ENCODE peak calls at places on chromosome 2, in nine cellular contexts. One of them, this sample, is unnamed.

GRCh38 chr2:30223413-30223874 is 7.9 kb upstream of the LBH start:
- DNase-seq in stimulated activated CD4-positive, alpha-beta T cell treated with anti-CD3 and anti-CD28 coated beads, Interleukin-1b, Interleukin-23, amount 100 ng/mL, for 24 hours: no peak
- DNase-seq in GM12892: no peak
- DNase-seq in stimulated activated CD8-positive, alpha-beta memory T cell treated with anti-CD3 and anti-CD28 coated beads, Interleukin-12 subunit alpha, Interleukin-12 subunit beta, amount 100 ng/mL, for 4 hours: no peak
- DNase-seq in neural progenitor cell: no peak
- DNase-seq in AG20443: no peak
- DNase-seq in HuH-7: no peak
- DNase-seq in lung: no peak
- DNase-seq in renal cortical epithelial cell: no peak
- DNase-seq in this sample: no peak

GRCh38 chr2:110858135-110858737 is 125.9 kb downstream of the ACOXL start:
- DNase-seq in neural progenitor cell: no peak
- DNase-seq in stimulated activated CD8-positive, alpha-beta memory T cell treated with anti-CD3 and anti-CD28 coated beads, Interleukin-12 subunit alpha, Interleukin-12 subunit beta, amount 100 ng/mL, for 4 hours: peak
- DNase-seq in stimulated activated CD4-positive, alpha-beta T cell treated with anti-CD3 and anti-CD28 coated beads, Interleukin-1b, Interleukin-23, amount 100 ng/mL, for 24 hours: no peak
- DNase-seq in AG20443: no peak
- DNase-seq in GM12892: peak
- DNase-seq in renal cortical epithelial cell: no peak
- DNase-seq in lung: no peak
- DNase-seq in HuH-7: no peak
- DNase-seq in this sample: peak

GRCh38 chr2:38380397-38381130 is 3.5 kb upstream of the ATL2 start:
- DNase-seq in lung: no peak
- DNase-seq in stimulated activated CD8-positive, alpha-beta memory T cell treated with anti-CD3 and anti-CD28 coated beads, Interleukin-12 subunit alpha, Interleukin-12 subunit beta, amount 100 ng/mL, for 4 hours: no peak
- DNase-seq in stimulated activated CD4-positive, alpha-beta T cell treated with anti-CD3 and anti-CD28 coated beads, Interleukin-1b, Interleukin-23, amount 100 ng/mL, for 24 hours: no peak
- DNase-seq in neural progenitor cell: no peak
- DNase-seq in AG20443: no peak
- DNase-seq in HuH-7: no peak
- DNase-seq in renal cortical epithelial cell: no peak
- DNase-seq in GM12892: no peak
- DNase-seq in this sample: peak

GRCh38 chr2:108929896-108930425 is 59.1 kb downstream of the EDAR start:
- DNase-seq in stimulated activated CD8-positive, alpha-beta memory T cell treated with anti-CD3 and anti-CD28 coated beads, Interleukin-12 subunit alpha, Interleukin-12 subunit beta, amount 100 ng/mL, for 4 hours: no peak
- DNase-seq in stimulated activated CD4-positive, alpha-beta T cell treated with anti-CD3 and anti-CD28 coated beads, Interleukin-1b, Interleukin-23, amount 100 ng/mL, for 24 hours: no peak
- DNase-seq in GM12892: no peak
- DNase-seq in lung: no peak
- DNase-seq in renal cortical epithelial cell: no peak
- DNase-seq in neural progenitor cell: no peak
- DNase-seq in HuH-7: no peak
- DNase-seq in AG20443: no peak
- DNase-seq in this sample: no peak

GRCh38 chr2:160952462-160952861 is 207.8 kb upstream of the TANK start:
- DNase-seq in stimulated activated CD8-positive, alpha-beta memory T cell treated with anti-CD3 and anti-CD28 coated beads, Interleukin-12 subunit alpha, Interleukin-12 subunit beta, amount 100 ng/mL, for 4 hours: no peak
- DNase-seq in GM12892: no peak
- DNase-seq in neural progenitor cell: peak
- DNase-seq in renal cortical epithelial cell: no peak
- DNase-seq in stimulated activated CD4-positive, alpha-beta T cell treated with anti-CD3 and anti-CD28 coated beads, Interleukin-1b, Interleukin-23, amount 100 ng/mL, for 24 hours: no peak
- DNase-seq in lung: peak
- DNase-seq in HuH-7: no peak
- DNase-seq in AG20443: peak
- DNase-seq in this sample: peak

GRCh38 chr2:120624056-120624737 is 111.5 kb upstream of the GLI2 start:
- DNase-seq in AG20443: no peak
- DNase-seq in stimulated activated CD4-positive, alpha-beta T cell treated with anti-CD3 and anti-CD28 coated beads, Interleukin-1b, Interleukin-23, amount 100 ng/mL, for 24 hours: no peak
- DNase-seq in lung: no peak
- DNase-seq in neural progenitor cell: no peak
- DNase-seq in renal cortical epithelial cell: no peak
- DNase-seq in GM12892: no peak
- DNase-seq in HuH-7: no peak
- DNase-seq in stimulated activated CD8-positive, alpha-beta memory T cell treated with anti-CD3 and anti-CD28 coated beads, Interleukin-12 subunit alpha, Interleukin-12 subunit beta, amount 100 ng/mL, for 4 hours: no peak
- DNase-seq in this sample: no peak

GRCh38 chr2:109175350-109175678 is 46.3 kb downstream of the SH3RF3 start:
- DNase-seq in HuH-7: no peak
- DNase-seq in stimulated activated CD8-positive, alpha-beta memory T cell treated with anti-CD3 and anti-CD28 coated beads, Interleukin-12 subunit alpha, Interleukin-12 subunit beta, amount 100 ng/mL, for 4 hours: no peak
- DNase-seq in stimulated activated CD4-positive, alpha-beta T cell treated with anti-CD3 and anti-CD28 coated beads, Interleukin-1b, Interleukin-23, amount 100 ng/mL, for 24 hours: no peak
- DNase-seq in lung: no peak
- DNase-seq in neural progenitor cell: no peak
- DNase-seq in GM12892: no peak
- DNase-seq in renal cortical epithelial cell: no peak
- DNase-seq in AG20443: no peak
- DNase-seq in this sample: no peak

GRCh38 chr2:40823465-40823864 is 371.6 kb upstream of the SLC8A1 start:
- DNase-seq in HuH-7: no peak
- DNase-seq in renal cortical epithelial cell: no peak
- DNase-seq in lung: no peak
- DNase-seq in AG20443: no peak
- DNase-seq in GM12892: no peak
- DNase-seq in stimulated activated CD8-positive, alpha-beta memory T cell treated with anti-CD3 and anti-CD28 coated beads, Interleukin-12 subunit alpha, Interleukin-12 subunit beta, amount 100 ng/mL, for 4 hours: no peak
- DNase-seq in neural progenitor cell: no peak
- DNase-seq in stimulated activated CD4-positive, alpha-beta T cell treated with anti-CD3 and anti-CD28 coated beads, Interleukin-1b, Interleukin-23, amount 100 ng/mL, for 24 hours: no peak
- DNase-seq in this sample: no peak

GRCh38 chr2:206619011-206619410 is 23.3 kb upstream of the FAM237A start:
- DNase-seq in neural progenitor cell: peak
- DNase-seq in stimulated activated CD4-positive, alpha-beta T cell treated with anti-CD3 and anti-CD28 coated beads, Interleukin-1b, Interleukin-23, amount 100 ng/mL, for 24 hours: no peak
- DNase-seq in GM12892: no peak
- DNase-seq in HuH-7: no peak
- DNase-seq in renal cortical epithelial cell: peak
- DNase-seq in stimulated activated CD8-positive, alpha-beta memory T cell treated with anti-CD3 and anti-CD28 coated beads, Interleukin-12 subunit alpha, Interleukin-12 subunit beta, amount 100 ng/mL, for 4 hours: no peak
- DNase-seq in lung: no peak
- DNase-seq in AG20443: no peak
- DNase-seq in this sample: no peak

GRCh38 chr2:123363826-123364225 is 661.3 kb upstream of the CNTNAP5 start:
- DNase-seq in lung: no peak
- DNase-seq in renal cortical epithelial cell: no peak
- DNase-seq in HuH-7: no peak
- DNase-seq in stimulated activated CD8-positive, alpha-beta memory T cell treated with anti-CD3 and anti-CD28 coated beads, Interleukin-12 subunit alpha, Interleukin-12 subunit beta, amount 100 ng/mL, for 4 hours: no peak
- DNase-seq in AG20443: no peak
- DNase-seq in GM12892: no peak
- DNase-seq in neural progenitor cell: no peak
- DNase-seq in stimulated activated CD4-positive, alpha-beta T cell treated with anti-CD3 and anti-CD28 coated beads, Interleukin-1b, Interleukin-23, amount 100 ng/mL, for 24 hours: no peak
- DNase-seq in this sample: no peak

GRCh38 chr2:74593826-74594467 is 39.4 kb downstream of the DOK1 start:
- DNase-seq in renal cortical epithelial cell: no peak
- DNase-seq in GM12892: no peak
- DNase-seq in AG20443: no peak
- DNase-seq in neural progenitor cell: no peak
- DNase-seq in HuH-7: no peak
- DNase-seq in lung: no peak
- DNase-seq in stimulated activated CD8-positive, alpha-beta memory T cell treated with anti-CD3 and anti-CD28 coated beads, Interleukin-12 subunit alpha, Interleukin-12 subunit beta, amount 100 ng/mL, for 4 hours: no peak
- DNase-seq in stimulated activated CD4-positive, alpha-beta T cell treated with anti-CD3 and anti-CD28 coated beads, Interleukin-1b, Interleukin-23, amount 100 ng/mL, for 24 hours: no peak
- DNase-seq in this sample: no peak

GRCh38 chr2:20190862-20191713 is 33.8 kb downstream of the SDC1 start:
- DNase-seq in renal cortical epithelial cell: peak
- DNase-seq in AG20443: no peak
- DNase-seq in HuH-7: peak
- DNase-seq in lung: peak
- DNase-seq in stimulated activated CD4-positive, alpha-beta T cell treated with anti-CD3 and anti-CD28 coated beads, Interleukin-1b, Interleukin-23, amount 100 ng/mL, for 24 hours: no peak
- DNase-seq in GM12892: no peak
- DNase-seq in neural progenitor cell: peak
- DNase-seq in stimulated activated CD8-positive, alpha-beta memory T cell treated with anti-CD3 and anti-CD28 coated beads, Interleukin-12 subunit alpha, Interleukin-12 subunit beta, amount 100 ng/mL, for 4 hours: no peak
- DNase-seq in this sample: no peak

GRCh38 chr2:201643216-201643651 is at the start of gene TMEM237:
- DNase-seq in stimulated activated CD4-positive, alpha-beta T cell treated with anti-CD3 and anti-CD28 coated beads, Interleukin-1b, Interleukin-23, amount 100 ng/mL, for 24 hours: no peak
- DNase-seq in renal cortical epithelial cell: no peak
- DNase-seq in GM12892: peak
- DNase-seq in stimulated activated CD8-positive, alpha-beta memory T cell treated with anti-CD3 and anti-CD28 coated beads, Interleukin-12 subunit alpha, Interleukin-12 subunit beta, amount 100 ng/mL, for 4 hours: no peak
- DNase-seq in neural progenitor cell: peak
- DNase-seq in AG20443: peak
- DNase-seq in HuH-7: peak
- DNase-seq in lung: peak
- DNase-seq in this sample: peak

GRCh38 chr2:240143276-240143675 is 2.8 kb upstream of the OTOS start:
- DNase-seq in stimulated activated CD8-positive, alpha-beta memory T cell treated with anti-CD3 and anti-CD28 coated beads, Interleukin-12 subunit alpha, Interleukin-12 subunit beta, amount 100 ng/mL, for 4 hours: no peak
- DNase-seq in AG20443: no peak
- DNase-seq in lung: no peak
- DNase-seq in stimulated activated CD4-positive, alpha-beta T cell treated with anti-CD3 and anti-CD28 coated beads, Interleukin-1b, Interleukin-23, amount 100 ng/mL, for 24 hours: no peak
- DNase-seq in renal cortical epithelial cell: no peak
- DNase-seq in GM12892: no peak
- DNase-seq in neural progenitor cell: no peak
- DNase-seq in HuH-7: no peak
- DNase-seq in this sample: no peak

GRCh38 chr2:220296174-220296573 is 668.7 kb downstream of the SLC4A3 start:
- DNase-seq in HuH-7: no peak
- DNase-seq in renal cortical epithelial cell: peak
- DNase-seq in neural progenitor cell: peak
- DNase-seq in stimulated activated CD4-positive, alpha-beta T cell treated with anti-CD3 and anti-CD28 coated beads, Interleukin-1b, Interleukin-23, amount 100 ng/mL, for 24 hours: no peak
- DNase-seq in stimulated activated CD8-positive, alpha-beta memory T cell treated with anti-CD3 and anti-CD28 coated beads, Interleukin-12 subunit alpha, Interleukin-12 subunit beta, amount 100 ng/mL, for 4 hours: no peak
- DNase-seq in GM12892: no peak
- DNase-seq in lung: no peak
- DNase-seq in AG20443: no peak
- DNase-seq in this sample: no peak